ENCODE peak calls at places on chromosomes 4 and X, in seven cellular contexts. X is K562, P is bronchial epithelial cell, B is NCI-H460, F is sciatic nerve, Q is midbrain, H is EL. G is an unnamed sample.

GRCh38 chrX:11296051-11296450 is 2.8 kb downstream of the AMELX start:
- DNase-seq in Q (no peak), B (no peak), P (no peak), X (no peak), H (no peak), F (no peak), G (no peak)

GRCh38 chrX:96621811-96622210 is 62.8 kb upstream of the DIAPH2 start:
- DNase-seq in B (no peak), H (peak), F (no peak), P (no peak), Q (no peak), X (no peak), G (no peak)

GRCh38 chr4:168304744-168305459 is 13.7 kb downstream of the DDX60 start:
- DNase-seq in B (peak), Q (no peak), H (peak), P (peak), X (no peak), F (no peak), G (no peak)

GRCh38 chr4:36088542-36088941 is 155.8 kb downstream of the ARAP2 start:
- DNase-seq in B (no peak), H (no peak), P (no peak), F (no peak), X (no peak), Q (peak), G (no peak)

GRCh38 chr4:127134490-127134889 is 498.3 kb upstream of the INTU start:
- DNase-seq in B (no peak), F (no peak), Q (no peak), X (no peak), P (no peak), H (no peak), G (peak)

GRCh38 chrX:115400960-115401359 is 111.4 kb downstream of the LUZP4 start:
- DNase-seq in B (no peak), F (no peak), P (no peak), X (no peak), Q (no peak), H (no peak), G (no peak)

GRCh38 chr4:4782969-4783368 is 76.5 kb upstream of the MSX1 start:
- DNase-seq in Q (no peak), P (no peak), X (no peak), F (no peak), H (peak), B (no peak), G (no peak)

GRCh38 chr4:2939383-2940243 is 23.6 kb downstream of the NOP14 start:
- DNase-seq in Q (no peak), F (peak), P (no peak), H (no peak), B (no peak), X (no peak), G (no peak)

GRCh38 chr4:87819281-87819919 is 13.4 kb upstream of the MEPE start:
- DNase-seq in Q (no peak), F (no peak), B (peak), X (peak), H (peak), P (peak), G (no peak)

GRCh38 chr4:38071801-38072567 is 111.8 kb downstream of the PTTG2 start:
- DNase-seq in B (no peak), P (peak), F (no peak), Q (no peak), X (no peak), H (no peak), G (no peak)

GRCh38 chr4:7268941-7269340 is 76.6 kb downstream of the SORCS2 start:
- DNase-seq in H (no peak), F (no peak), X (no peak), Q (no peak), P (no peak), B (no peak), G (no peak)

GRCh38 chrX:2401590-2402360 is 99.0 kb downstream of the DHRSX start:
- DNase-seq in F (no peak), B (no peak), P (peak), X (no peak), H (no peak), Q (no peak), G (no peak)

GRCh38 chr4:153535735-153536494 is 69.8 kb downstream of the TMEM131L start:
- DNase-seq in F (no peak), H (no peak), Q (no peak), P (no peak), B (no peak), X (no peak), G (no peak)

GRCh38 chr4:102815981-102816380 is 11.4 kb downstream of the UBE2D3 start:
- DNase-seq in X (no peak), P (peak), F (no peak), B (no peak), H (peak), Q (no peak), G (no peak)

GRCh38 chr4:13543091-13543581 is 1.2 kb downstream of the NKX3-2 start:
- DNase-seq in F (no peak), B (no peak), P (no peak), X (no peak), Q (no peak), H (no peak), G (no peak)

GRCh38 chr4:16048639-16049448 is 35.0 kb downstream of the PROM1 start:
- DNase-seq in F (no peak), H (no peak), X (no peak), B (no peak), P (no peak), Q (no peak), G (no peak)

GRCh38 chrX:120244395-120244734 is 6.2 kb upstream of the ZBTB33 start:
- DNase-seq in X (peak), Q (no peak), P (no peak), B (no peak), F (no peak), H (peak), G (no peak)

GRCh38 chrX:19695884-19696283 is 180.6 kb upstream of the MAP3K15 start:
- DNase-seq in Q (no peak), H (no peak), F (no peak), P (peak), X (no peak), B (no peak), G (no peak)

GRCh38 chr4:8472166-8472688 is 31.6 kb downstream of the TRMT44 start:
- DNase-seq in F (no peak), X (no peak), P (no peak), Q (no peak), B (no peak), H (no peak), G (no peak)

GRCh38 chrX:98897191-98897590 is 1512.9 kb downstream of the PCDH19 start:
- DNase-seq in P (no peak), F (no peak), H (no peak), B (no peak), Q (no peak), X (no peak), G (no peak)

GRCh38 chr4:2183394-2183793 is 58.5 kb downstream of the HAUS3 start:
- DNase-seq in X (no peak), H (no peak), Q (no peak), F (no peak), B (no peak), P (no peak), G (no peak)

GRCh38 chr4:108215055-108215454 is 46.3 kb upstream of the LEF1 start:
- DNase-seq in P (no peak), H (no peak), F (no peak), Q (no peak), B (no peak), X (no peak), G (no peak)

GRCh38 chrX:68807818-68808217 is 21.0 kb upstream of the EFNB1 start:
- DNase-seq in B (peak), H (peak), P (peak), Q (no peak), F (no peak), X (no peak), G (no peak)

GRCh38 chrX:150446995-150447394 is 83.9 kb downstream of the MAMLD1 start:
- DNase-seq in P (no peak), Q (no peak), H (no peak), B (no peak), X (no peak), F (no peak), G (no peak)

GRCh38 chrX:42096262-42096939 is 173.0 kb upstream of the CASK start:
- DNase-seq in P (peak), H (peak), F (no peak), B (no peak), X (no peak), Q (no peak), G (no peak)

GRCh38 chrX:133493366-133493765 is 78.1 kb upstream of the GPC4 start:
- DNase-seq in X (no peak), B (no peak), F (no peak), P (peak), H (no peak), Q (no peak), G (no peak)

GRCh38 chrX:81259714-81260395 is 58.0 kb downstream of the SH3BGRL start:
- DNase-seq in H (peak), X (no peak), B (no peak), Q (no peak), F (no peak), P (peak), G (no peak)

GRCh38 chr4:168782439-168782838 is 227.6 kb downstream of the CBR4 start:
- DNase-seq in X (no peak), F (no peak), P (no peak), B (no peak), Q (no peak), H (no peak), G (no peak)

GRCh38 chr4:52507774-52508173 is 151.3 kb downstream of the USP46 start:
- DNase-seq in F (no peak), B (no peak), H (no peak), Q (no peak), P (no peak), X (no peak), G (no peak)

GRCh38 chr4:88457307-88458090 is 580 bp downstream of the HERC5 start:
- DNase-seq in X (no peak), F (peak), H (peak), Q (peak), B (no peak), P (no peak), G (no peak)

GRCh38 chrX:17876135-17876534 is 15.0 kb upstream of the RAI2 start:
- DNase-seq in Q (no peak), H (no peak), F (no peak), X (no peak), P (peak), B (no peak), G (no peak)

GRCh38 chrX:132414404-132414803 is 74.4 kb downstream of the MBNL3 start:
- DNase-seq in P (no peak), X (no peak), F (no peak), Q (no peak), H (no peak), B (no peak), G (no peak)

GRCh38 chr4:7752649-7753048 is 187.0 kb downstream of the AFAP1 start:
- DNase-seq in F (no peak), P (peak), X (peak), H (no peak), Q (no peak), B (no peak), G (no peak)

GRCh38 chrX:150933945-150934350 is 35.5 kb upstream of the CD99L2 start:
- DNase-seq in B (peak), H (no peak), P (no peak), F (no peak), X (no peak), Q (no peak), G (no peak)

GRCh38 chrX:77788050-77788449 is 2.0 kb upstream of the ATRX start:
- DNase-seq in B (peak), P (peak), F (no peak), Q (peak), X (no peak), H (peak), G (peak)